ENCODE peak calls at places on chromosome 7, in four cellular contexts. R is stimulated activated CD4-positive, alpha-beta T cell treated with anti-CD3 and anti-CD28 coated beads, TNF-alpha, amount 100 ng/mL, for 1 hour; D is fibroblast of the conjunctiva; K is T47D. P is an unnamed sample.

GRCh38 chr7:50940621-50941020 is 157.9 kb upstream of the GRB10 start:
- DNase-seq in R (no peak), D (no peak), K (no peak), P (no peak)

GRCh38 chr7:7768977-7769376 is 50.6 kb upstream of the RPA3 start:
- DNase-seq in R (no peak), D (no peak), K (no peak), P (no peak)

GRCh38 chr7:41465571-41465970 is 237.3 kb downstream of the INHBA start:
- DNase-seq in R (no peak), D (no peak), K (no peak), P (no peak)

GRCh38 chr7:51229620-51230323 is 86.8 kb downstream of the COBL start:
- DNase-seq in R (no peak), D (no peak), K (no peak), P (no peak)

GRCh38 chr7:143148050-143148449 is 16.2 kb downstream of the PIP start:
- DNase-seq in R (no peak), D (no peak), K (no peak), P (no peak)

GRCh38 chr7:70568674-70569334 is 563.1 kb upstream of the GALNT17 start:
- DNase-seq in R (no peak), D (no peak), K (peak), P (no peak)

GRCh38 chr7:351681-352480 is 61.9 kb downstream of the FOXL3 start:
- DNase-seq in R (no peak), D (no peak), K (no peak), P (no peak)

GRCh38 chr7:29071203-29071804 is 75.0 kb downstream of the CPVL start:
- DNase-seq in R (no peak), D (no peak), K (no peak), P (no peak)

GRCh38 chr7:44643206-44643605 is 36.8 kb downstream of the OGDH start:
- DNase-seq in R (no peak), D (no peak), K (no peak), P (no peak)

GRCh38 chr7:75575488-75576112 is 83.5 kb downstream of the SPDYE5 start:
- DNase-seq in R (no peak), D (peak), K (no peak), P (no peak)

GRCh38 chr7:23654508-23654907 is 25.5 kb upstream of the FAM221A start:
- DNase-seq in R (no peak), D (no peak), K (peak), P (peak)

GRCh38 chr7:2231992-2232765 is 566 bp downstream of the MAD1L1 start:
- DNase-seq in R (no peak), D (no peak), K (no peak), P (peak)

P was measured in HuH-7.5.